ENCODE peak calls at places on chromosomes 16 and 17, in five cellular contexts. F, E, U, N and P are unnamed samples.

GRCh38 chr17:45042346-45043120 is 8.9 kb downstream of the DCAKD start:
- DNase-seq in N (no peak), E (no peak), U (no peak), F (no peak), P (no peak)

GRCh38 chr17:79942591-79943353 is 92.9 kb downstream of the TBC1D16 start:
- DNase-seq in F (no peak), N (no peak), E (peak; percentile 77), U (no peak), P (no peak)

GRCh38 chr16:22684282-22685161 is 129.4 kb upstream of the HS3ST2 start:
- DNase-seq in N (no peak), U (no peak), F (no peak), E (peak; percentile 29), P (no peak)

GRCh38 chr16:69465083-69465721 is 40.8 kb downstream of the CYB5B start:
- DNase-seq in E (peak; percentile 90), F (no peak), U (no peak), N (no peak), P (no peak)

GRCh38 chr17:44334315-44335181 is 9.9 kb upstream of the SLC25A39 start:
- DNase-seq in E (no peak), F (no peak), N (no peak), U (no peak), P (no peak)

GRCh38 chr16:82011199-82011641 is at the start of gene SDR42E1:
- DNase-seq in N (no peak), F (peak; percentile 70), U (no peak), E (no peak), P (no peak)

GRCh38 chr16:80459331-80459777 is 81.4 kb upstream of the DYNLRB2 start:
- DNase-seq in N (no peak), F (no peak), U (no peak), E (no peak), P (no peak)

GRCh38 chr16:8660841-8661301 is 13.5 kb upstream of the ABAT start:
- DNase-seq in E (peak; percentile 61), F (peak; percentile 9), U (peak; percentile 36), N (peak; percentile 34), P (peak; percentile 36)

GRCh38 chr16:303760-304505 is 21.0 kb downstream of the PDIA2 start:
- DNase-seq in E (no peak), U (no peak), N (no peak), F (no peak), P (no peak)

GRCh38 chr17:43416998-43417891 is 18.5 kb downstream of the ARL4D start:
- DNase-seq in E (peak; percentile 53), N (no peak), U (peak; percentile 7), F (no peak), P (peak; percentile 83)

GRCh38 chr17:17435323-17435722 is 41.5 kb upstream of the MED9 start:
- DNase-seq in N (no peak), U (no peak), F (no peak), E (peak; percentile 93), P (no peak)

GRCh38 chr16:85172465-85173071 is 60.3 kb upstream of the CIBAR2 start:
- DNase-seq in E (peak; percentile 69), N (no peak), F (no peak), U (peak; percentile 76), P (no peak)

GRCh38 chr16:81446318-81447275 is 2.0 kb downstream of the CMIP start:
- DNase-seq in N (peak; percentile 21), F (no peak), U (peak; percentile 9), E (peak; percentile 66), P (peak; percentile 40)

GRCh38 chr16:17578921-17579876 is 108.4 kb upstream of the XYLT1 start:
- DNase-seq in U (no peak), F (peak; percentile 32), N (peak; percentile 2), E (peak; percentile 87), P (no peak)

GRCh38 chr17:47087093-47087492 is 102.0 kb downstream of the CDC27 start:
- DNase-seq in N (no peak), U (no peak), F (no peak), E (no peak), P (no peak)

GRCh38 chr17:7834554-7834890 is 505 bp downstream of the KDM6B start:
- DNase-seq in U (no peak), E (no peak), N (no peak), F (no peak), P (peak; percentile 66)

GRCh38 chr16:56337131-56337857 is 88.1 kb downstream of the AMFR start:
- DNase-seq in U (no peak), E (no peak), N (no peak), F (no peak), P (no peak)

GRCh38 chr16:81445143-81445922 is 725 bp downstream of the CMIP start:
- DNase-seq in N (no peak), F (no peak), E (peak; percentile 44), U (no peak), P (peak; percentile 37)

GRCh38 chr16:3570420-3571062 is 6.7 kb downstream of the NLRC3 start:
- DNase-seq in E (no peak), U (no peak), F (no peak), N (no peak), P (no peak)

GRCh38 chr17:17073627-17074521 is 31.6 kb downstream of the MPRIP start:
- DNase-seq in U (no peak), E (peak; percentile 22), F (no peak), N (no peak), P (no peak)

GRCh38 chr16:57377080-57377841 is 5.0 kb downstream of the CX3CL1 start:
- DNase-seq in U (no peak), E (peak; percentile 44), F (no peak), N (no peak), P (no peak)